ENCODE peak calls at places on chromosomes 3 and 15, in seven cellular contexts. P is Caco-2, C is uterus, D is PC-9, Z is WERI-Rb-1, F is heart left ventricle, B is tibial nerve. T is an unnamed sample. For H3K27me3, the result is how much of the 10 kb centered on the place peaks cover.

GRCh38 chr15:93180128-93180527 is 91.1 kb upstream of the RGMA start:
- DNase-seq in P (no peak), C (no peak), D (no peak), Z (no peak), F (no peak), B (no peak), T (no peak)

GRCh38 chr3:88002448-88002847 is 56.4 kb downstream of the CGGBP1 start:
- DNase-seq in P (no peak), C (no peak), D (no peak), Z (no peak), F (no peak), B (no peak), T (no peak)

GRCh38 chr3:162165346-162165745 is 668.7 kb downstream of the OTOL1 start:
- DNase-seq in P (no peak), C (no peak), D (no peak), Z (no peak), F (no peak), B (no peak), T (no peak)

GRCh38 chr3:44477312-44478030 is at the start of gene ZNF445:
- DNase-seq in P (peak), C (peak), D (peak), Z (peak), F (peak), B (peak), T (peak)

GRCh38 chr15:58465866-58466517 is 34.2 kb downstream of the LIPC start:
- DNase-seq in P (no peak), C (no peak), D (no peak), Z (no peak), F (no peak), B (no peak), T (no peak)

GRCh38 chr3:183692436-183692835 is 5.2 kb upstream of the YEATS2 start:
- DNase-seq in P (peak), C (no peak), D (peak), Z (no peak), F (no peak), B (no peak), T (no peak)

GRCh38 chr3:114213669-114214541 is 23.5 kb downstream of the ZNF80 start:
- DNase-seq in P (no peak), C (no peak), D (peak), Z (no peak), F (no peak), B (no peak), T (peak)

GRCh38 chr3:61594978-61595687 is 33.8 kb downstream of the PTPRG start:
- DNase-seq in P (no peak), C (no peak), D (no peak), Z (no peak), F (no peak), B (no peak), T (no peak)

GRCh38 chr15:84981711-84982300 is at the start of gene PDE8A:
- DNase-seq in P (no peak), C (no peak), D (no peak), Z (peak), F (peak), B (no peak), T (no peak)

GRCh38 chr15:45641374-45641778 is 6.5 kb downstream of the SQOR start:
- DNase-seq in P (peak), C (peak), D (peak), Z (no peak), F (no peak), B (no peak), T (peak)

GRCh38 chr3:156817931-156818765 is 8.0 kb upstream of the LEKR1 start:
- DNase-seq in P (peak), C (no peak), D (no peak), Z (no peak), F (no peak), B (no peak), T (no peak)

GRCh38 chr3:8757551-8758518 is 11.6 kb downstream of the OXTR start:
- DNase-seq in P (no peak), C (no peak), D (no peak), Z (no peak), F (no peak), B (no peak), T (no peak)
- H3K4me3 ChIP-seq in P (no peak), C (no peak), D (no peak), Z (no peak), F (no peak), B (no peak), T (no peak)

GRCh38 chr3:126530171-126531050 is 6.5 kb downstream of the CHST13 start:
- DNase-seq in P (no peak), C (no peak), D (no peak), Z (no peak), F (peak), B (no peak), T (no peak)
- TF ChIP-seq CTCF in P (no peak), C (no peak), D (no peak), Z (peak), F (no peak), B (no peak), T (no peak)

DNA sequence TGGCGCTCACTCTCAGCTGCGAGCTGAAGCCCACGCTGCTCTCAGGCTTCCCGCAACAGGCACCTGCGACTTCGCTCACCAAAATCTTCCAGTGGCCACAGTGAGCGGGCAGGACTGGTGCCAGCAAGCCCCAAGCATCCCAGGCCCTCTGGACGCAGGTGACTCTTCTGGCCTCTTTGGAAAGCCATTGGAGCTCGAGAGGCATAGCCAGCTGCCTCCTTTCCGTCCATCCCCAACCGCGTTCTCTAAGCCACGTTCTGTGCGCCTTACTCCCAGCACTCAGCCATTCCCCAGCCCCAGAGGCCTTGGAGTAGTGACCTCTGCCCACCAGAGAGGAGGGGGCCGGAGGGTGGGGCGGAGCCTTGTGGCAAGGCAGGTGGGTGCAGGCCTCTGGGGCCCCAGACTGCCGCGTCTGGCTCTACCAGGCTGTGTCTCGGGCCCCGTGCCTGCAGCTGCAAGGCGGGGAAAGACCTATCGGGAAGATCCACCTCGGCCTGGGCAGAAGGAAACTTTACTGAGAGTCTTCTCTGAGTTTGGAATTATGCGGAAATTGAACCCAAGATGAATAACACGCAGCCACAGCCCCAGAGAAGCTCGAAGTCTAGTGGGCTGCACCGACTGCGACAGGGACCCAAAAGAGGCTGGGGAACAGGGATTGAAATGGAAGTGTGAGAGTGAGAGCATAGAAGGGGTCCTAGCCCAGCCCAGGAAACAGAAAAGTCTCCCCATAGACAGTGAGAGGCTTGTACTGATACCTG is 3.6 kb upstream of the SOX14 start:
- DNase-seq in P (no peak), C (no peak), D (no peak), Z (no peak), F (peak), B (no peak), T (no peak)
- H3K27me3 ChIP-seq in P (under half), C (under half), D (under half), Z (under half), F (half or more), B (half or more), T (half or more)

GRCh38 chr15:41511331-41512077 is 2.1 kb downstream of the LTK start:
- DNase-seq in P (peak), C (no peak), D (no peak), Z (no peak), F (peak), B (no peak), T (no peak)
- H3K4me3 ChIP-seq in P (peak), C (no peak), D (no peak), Z (no peak), F (peak), B (no peak), T (no peak)

GRCh38 chr3:84943379-84943778 is 15.4 kb upstream of the CADM2 start:
- DNase-seq in P (no peak), C (no peak), D (no peak), Z (no peak), F (no peak), B (no peak), T (no peak)
- TF ChIP-seq CTCF in P (no peak), C (no peak), D (peak), Z (peak), F (no peak), B (peak), T (no peak)

GRCh38 chr3:126393563-126393962 is 1.1 kb upstream of the CFAP100 start:
- DNase-seq in P (no peak), C (no peak), D (no peak), Z (no peak), F (no peak), B (no peak), T (no peak)
- H3K27me3 ChIP-seq in P (under half), C (under half), D (under half), Z (under half), F (under half), B (under half), T (under half)

DNA sequence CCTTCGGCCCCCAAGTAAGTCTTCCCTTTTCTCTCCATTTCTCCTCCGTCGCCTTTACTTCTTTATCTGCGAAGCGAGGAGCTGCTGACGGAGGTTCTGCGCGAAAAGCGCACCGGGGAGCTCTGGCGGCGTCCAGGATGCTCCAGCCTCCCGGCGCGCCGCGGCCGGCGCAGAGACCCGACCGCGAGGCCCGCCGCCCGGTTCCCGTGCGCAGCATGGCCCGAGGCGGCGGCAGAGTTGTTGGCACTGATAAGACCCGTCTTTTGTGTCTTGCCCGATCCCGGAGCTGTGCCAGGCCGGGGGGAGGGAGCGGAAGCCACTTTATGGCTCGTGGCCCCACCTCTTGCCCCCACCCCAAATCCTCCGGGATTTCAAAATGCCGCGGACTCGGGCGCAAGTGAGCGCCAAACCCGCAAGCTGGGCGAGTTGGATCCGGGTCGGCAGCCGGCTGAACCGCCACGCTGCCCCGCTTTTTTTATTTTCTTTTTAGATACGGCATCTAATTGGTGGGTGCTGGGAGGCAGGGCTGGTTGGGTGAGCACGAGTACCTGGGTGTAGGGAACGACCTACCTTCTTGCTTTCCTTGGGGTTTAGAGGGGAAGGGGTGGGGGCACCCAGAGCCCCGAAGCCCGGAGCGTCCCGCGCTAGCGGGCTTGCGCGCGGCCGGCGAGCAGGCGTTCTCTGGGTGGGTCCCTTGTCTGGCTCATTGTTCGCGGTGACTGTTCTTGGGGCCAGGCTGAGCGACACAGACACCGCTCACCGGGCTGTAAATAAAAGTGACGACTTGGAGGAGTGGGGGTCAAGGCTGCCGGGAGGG is 532.7 kb upstream of the SEMA6D start:
- DNase-seq in P (no peak), C (no peak), D (no peak), Z (peak), F (peak), B (no peak), T (no peak)
- H3K4me3 ChIP-seq in P (no peak), C (peak), D (no peak), Z (peak), F (peak), B (peak), T (peak)

DNA sequence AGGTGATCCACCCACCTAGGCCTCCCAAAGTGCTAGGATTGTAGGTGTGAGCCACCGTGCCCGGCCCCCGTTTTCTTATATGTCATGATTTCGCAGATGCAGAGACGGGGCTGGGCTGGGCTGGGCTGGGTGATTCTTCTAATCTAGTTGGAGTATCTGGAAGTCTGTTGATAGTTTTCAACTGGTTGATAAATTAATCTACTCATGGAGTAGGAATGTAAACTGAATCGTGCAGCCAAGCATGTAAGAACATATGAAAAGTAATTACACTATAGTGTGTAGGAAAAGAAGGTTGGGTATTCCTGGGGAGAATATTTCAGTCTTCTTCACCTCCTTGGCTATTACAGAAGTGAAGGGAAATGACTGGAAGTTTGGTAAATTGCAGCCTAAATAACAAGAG is 82.6 kb upstream of the MAGI1 start:
- DNase-seq in P (no peak), C (no peak), D (no peak), Z (no peak), F (no peak), B (no peak), T (peak)
- TF ChIP-seq CTCF in P (no peak), C (no peak), D (no peak), Z (no peak), F (no peak), B (no peak), T (no peak)

GRCh38 chr3:125990253-125990970 is 21.4 kb downstream of the ROPN1B start:
- DNase-seq in P (peak), C (peak), D (peak), Z (peak), F (peak), B (peak), T (peak)
- H3K27me3 ChIP-seq in P (under half), C (under half), D (under half), Z (under half), F (under half), B (under half), T (under half)